ENCODE peak calls at places on chromosomes 2 and 18, in four cellular contexts. N is endodermal cell, Z is cardiac fibroblast, V is IMR-90. J is an unnamed sample.
A peak's percentile ranks its signal among the peaks of the same experiment; 100 is the strongest.

GRCh38 chr2:203878060-203878459 is 10.5 kb downstream of the CTLA4 start:
- DNase-seq in N (no peak), V (no peak), Z (no peak), J (no peak)

GRCh38 chr18:11247381-11247970 is 98.1 kb upstream of the PIEZO2 start:
- DNase-seq in N (no peak), V (no peak), Z (no peak), J (no peak)

GRCh38 chr2:241649414-241649813 is 11.9 kb downstream of the ATG4B start:
- DNase-seq in N (no peak), V (no peak), Z (no peak), J (no peak)

GRCh38 chr18:65983750-65984149 is 232.9 kb downstream of the CDH7 start:
- DNase-seq in Z (no peak), V (no peak), N (no peak), J (no peak)

GRCh38 chr2:108855194-108855593 is 68.6 kb downstream of the CCDC138 start:
- DNase-seq in Z (peak; percentile 11), N (no peak), V (peak; percentile 8), J (no peak)

GRCh38 chr2:235270951-235271350 is 222.9 kb upstream of the AGAP1 start:
- DNase-seq in N (no peak), V (peak; percentile 70), Z (peak; percentile 38), J (no peak)

GRCh38 chr2:188551671-188552070 is 260.0 kb downstream of the GULP1 start:
- DNase-seq in N (no peak), V (no peak), Z (peak; percentile 43), J (no peak)

GRCh38 chr2:71891719-71892118 is 255.9 kb downstream of the CYP26B1 start:
- DNase-seq in Z (no peak), V (no peak), N (peak; percentile 6), J (no peak)

GRCh38 chr2:30300456-30301221 is 69.3 kb downstream of the LBH start:
- DNase-seq in V (peak; percentile 96), N (no peak), Z (peak; percentile 65), J (no peak)

GRCh38 chr2:120661551-120661950 is 74.1 kb upstream of the GLI2 start:
- DNase-seq in Z (peak; percentile 35), N (peak; percentile 94), V (no peak), J (no peak)

GRCh38 chr2:180443896-180444295 is 436.8 kb upstream of the CWC22 start:
- DNase-seq in N (no peak), Z (peak; percentile 32), V (no peak), J (no peak)

GRCh38 chr2:216236486-216236885 is 127.3 kb downstream of the XRCC5 start:
- DNase-seq in Z (no peak), N (no peak), V (no peak), J (no peak)

GRCh38 chr2:109268916-109269315 is 139.9 kb downstream of the SH3RF3 start:
- DNase-seq in N (no peak), Z (no peak), V (no peak), J (no peak)

GRCh38 chr2:37775908-37776250 is 104.4 kb upstream of the CDC42EP3 start:
- DNase-seq in Z (peak; percentile 80), N (peak; percentile 50), V (peak; percentile 84), J (no peak)

GRCh38 chr2:18516112-18516511 is 44.3 kb downstream of the RDH14 start:
- DNase-seq in Z (peak; percentile 46), V (peak; percentile 94), N (peak; percentile 57), J (no peak)

GRCh38 chr2:195486987-195487644 is 169.9 kb upstream of the SLC39A10 start:
- DNase-seq in N (no peak), V (peak; percentile 81), Z (peak; percentile 72), J (no peak)

GRCh38 chr2:112646102-112646719 is 472 bp downstream of the SLC20A1 start:
- DNase-seq in Z (no peak), N (no peak), V (no peak), J (peak; percentile 68)

GRCh38 chr18:28793911-28794310 is 617.0 kb upstream of the CDH2 start:
- DNase-seq in Z (peak; percentile 39), N (no peak), V (no peak), J (no peak)

GRCh38 chr2:20578895-20579825 is 71.7 kb downstream of the HS1BP3 start:
- DNase-seq in V (peak; percentile 99), Z (peak; percentile 97), N (peak; percentile 86), J (no peak)

GRCh38 chr2:96251721-96252292 is 14.0 kb downstream of the TMEM127 start:
- DNase-seq in Z (peak; percentile 94), V (peak; percentile 97), N (peak; percentile 75), J (no peak)

GRCh38 chr2:67215214-67215613 is 181.9 kb upstream of the ETAA1 start:
- DNase-seq in Z (peak; percentile 73), V (peak; percentile 92), N (peak; percentile 93), J (peak; percentile 79)

GRCh38 chr2:181252248-181253148 is 204.7 kb upstream of the ITGA4 start:
- DNase-seq in N (no peak), V (no peak), Z (no peak), J (no peak)

GRCh38 chr18:24801011-24801410 is 340.6 kb downstream of the HRH4 start:
- DNase-seq in V (peak; percentile 58), N (no peak), Z (no peak), J (no peak)

GRCh38 chr2:232263295-232263694 is 115.3 kb upstream of the ALPP start:
- DNase-seq in V (no peak), Z (no peak), N (no peak), J (no peak)

GRCh38 chr2:121069434-121069969 is 215.5 kb downstream of the TFCP2L1 start:
- DNase-seq in N (no peak), Z (no peak), V (no peak), J (no peak)

GRCh38 chr2:64394174-64394573 is 59.8 kb upstream of the LGALSL start:
- DNase-seq in V (no peak), N (no peak), Z (no peak), J (no peak)

GRCh38 chr18:22643731-22644130 is 226.0 kb upstream of the CTAGE1 start:
- DNase-seq in N (no peak), Z (peak; percentile 14), V (peak; percentile 12), J (no peak)

GRCh38 chr2:128545829-128546228 is 227.2 kb upstream of the HS6ST1 start:
- DNase-seq in N (no peak), V (no peak), Z (no peak), J (no peak)

GRCh38 chr18:58716046-58716766 is 44.9 kb downstream of the MALT1 start:
- DNase-seq in N (no peak), Z (no peak), V (peak; percentile 56), J (no peak)

GRCh38 chr18:36315736-36316135 is 18.2 kb downstream of the FHOD3 start:
- DNase-seq in Z (peak; percentile 26), V (peak; percentile 63), N (peak; percentile 35), J (no peak)

GRCh38 chr2:100292022-100292580 is 30.2 kb downstream of the LONRF2 start:
- DNase-seq in V (peak; percentile 96), N (peak; percentile 73), Z (peak; percentile 91), J (peak; percentile 69)

GRCh38 chr18:38174173-38174572 is 608.6 kb upstream of the CELF4 start:
- DNase-seq in Z (no peak), N (no peak), V (no peak), J (no peak)

GRCh38 chr18:74819433-74820059 is 221.9 kb downstream of the ZNF407 start:
- DNase-seq in N (peak; percentile 91), Z (no peak), V (no peak), J (no peak)
- TF ChIP-seq CTCF in N (peak; percentile 97), Z (peak; percentile 53), V (peak; percentile 26), J (no peak)

GRCh38 chr18:76380791-76381405 is 114.1 kb downstream of the ZNF516 start:
- DNase-seq in N (peak; percentile 94), V (no peak), Z (no peak), J (peak; percentile 55)
- TF ChIP-seq CTCF in N (peak; percentile 96), V (peak; percentile 37), Z (peak; percentile 53), J (peak; percentile 68)

GRCh38 chr2:17311104-17311619 is 207.1 kb downstream of the RAD51AP2 start:
- DNase-seq in Z (no peak), V (no peak), N (no peak), J (no peak)

GRCh38 chr2:17306706-17307105 is 211.5 kb downstream of the RAD51AP2 start:
- DNase-seq in N (no peak), Z (no peak), V (peak; percentile 31), J (no peak)

GRCh38 chr2:17309186-17309585 is 209.1 kb downstream of the RAD51AP2 start:
- DNase-seq in Z (no peak), N (no peak), V (no peak), J (no peak)

GRCh38 chr2:17311771-17312511 is 206.3 kb downstream of the RAD51AP2 start:
- DNase-seq in V (no peak), N (no peak), Z (no peak), J (no peak)

GRCh38 chr2:17309741-17310339 is 208.4 kb downstream of the RAD51AP2 start:
- DNase-seq in V (peak; percentile 49), N (peak; percentile 85), Z (peak; percentile 63), J (no peak)
- TF ChIP-seq CTCF in V (peak; percentile 51), N (peak; percentile 92), Z (peak; percentile 68), J (peak; percentile 72)

GRCh38 chr2:239379641-239380170 is 21.1 kb downstream of the HDAC4 start:
- DNase-seq in V (no peak), N (no peak), Z (no peak), J (no peak)
- TF ChIP-seq CTCF in V (no peak), N (peak; percentile 56), Z (no peak), J (no peak)

J was measured in mesothelial cell of epicardium.